ENCODE peak calls at places on chromosome 22, in nine cellular contexts. A is hepatic stellate cell, T is activated T-helper 1 cell treated with Interleukin-2 at 50 U/mL for 16 hours, F is NCI-H1105, Y is MG63, N is mesenchymal stem cell, L is pulmonary artery endothelial cell, U is NCI-H1092, X is SK-MEL-5. B is an unnamed sample.

GRCh38 chr22:17578129-17578754 is 14.9 kb downstream of the SLC25A18 start:
- DNase-seq in L (no peak), U (no peak), A (no peak), Y (peak), X (peak), F (no peak), N (peak), T (no peak), B (peak)

GRCh38 chr22:17131686-17132085 is 10.5 kb upstream of the TMEM121B start:
- DNase-seq in L (no peak), U (peak), Y (no peak), F (peak), A (no peak), T (no peak), N (no peak), X (no peak), B (no peak)

GRCh38 chr22:48943567-48944432 is 883.9 kb downstream of the BRD1 start:
- DNase-seq in A (no peak), U (no peak), Y (peak), X (peak), F (no peak), N (no peak), L (no peak), T (no peak), B (no peak)

GRCh38 chr22:40407021-40407761 is 36.8 kb downstream of the SGSM3 start:
- DNase-seq in L (no peak), U (no peak), Y (no peak), T (no peak), F (no peak), X (no peak), N (no peak), A (no peak), B (no peak)

GRCh38 chr22:49659924-49660315 is 167.8 kb downstream of the BRD1 start:
- DNase-seq in L (no peak), A (no peak), F (no peak), U (no peak), N (no peak), X (no peak), Y (no peak), T (no peak), B (no peak)

GRCh38 chr22:29040385-29041275 is 21.0 kb downstream of the C22orf31 start:
- DNase-seq in T (peak), X (peak), Y (peak), F (peak), L (peak), U (peak), A (peak), N (peak), B (peak)

GRCh38 chr22:26753125-26753862 is 95.9 kb downstream of the MIAT start:
- DNase-seq in F (no peak), U (no peak), X (no peak), N (no peak), A (no peak), T (no peak), Y (no peak), L (no peak), B (no peak)

GRCh38 chr22:29369460-29369859 is 18.9 kb downstream of the AP1B1 start:
- DNase-seq in Y (peak), F (no peak), U (no peak), T (no peak), X (no peak), L (no peak), A (no peak), N (peak), B (peak)

GRCh38 chr22:49937758-49938564 is 19.5 kb downstream of the CRELD2 start:
- DNase-seq in A (no peak), U (no peak), N (no peak), F (no peak), L (no peak), T (no peak), X (peak), Y (no peak), B (no peak)

GRCh38 chr22:45499746-45500145 is 2.9 kb upstream of the FBLN1 start:
- DNase-seq in A (peak), Y (peak), F (no peak), N (no peak), T (no peak), L (no peak), U (no peak), X (no peak), B (no peak)

GRCh38 chr22:29218758-29219408 is 13.2 kb downstream of the EMID1 start:
- DNase-seq in Y (no peak), A (no peak), X (no peak), F (no peak), T (no peak), L (no peak), N (no peak), U (no peak), B (no peak)

GRCh38 chr22:45537734-45538181 is 35.1 kb downstream of the FBLN1 start:
- DNase-seq in A (peak), Y (peak), U (peak), F (peak), L (no peak), X (no peak), T (no peak), N (no peak), B (peak)

GRCh38 chr22:46360891-46361290 is 25.4 kb downstream of the TRMU start:
- DNase-seq in N (no peak), Y (no peak), X (no peak), U (no peak), A (no peak), F (no peak), L (no peak), T (no peak), B (no peak)

GRCh38 chr22:38317237-38317994 is at the start of gene CSNK1E:
- DNase-seq in U (peak), L (no peak), X (peak), A (peak), N (peak), T (peak), F (peak), Y (peak), B (peak)

GRCh38 chr22:32623943-32624342 is 149.3 kb downstream of the FBXO7 start:
- DNase-seq in A (peak), N (peak), X (no peak), L (no peak), Y (peak), U (no peak), T (no peak), F (no peak), B (peak)